ENCODE peak calls at places on chromosomes 3 and 15, in four cellular contexts. S is breast epithelium, F is astrocyte, P is astrocyte of the cerebellum. I is an unnamed sample.

GRCh38 chr15:65211157-65211982 is at the start of gene CILP:
- DNase-seq in S (no peak), F (peak), P (peak), I (peak)

GRCh38 chr15:51172190-51172589 is 77.5 kb upstream of the TNFAIP8L3 start:
- DNase-seq in S (no peak), F (peak), P (no peak), I (peak)

GRCh38 chr3:95934181-95934580 is 880.2 kb upstream of the EPHA6 start:
- DNase-seq in S (no peak), F (no peak), P (no peak), I (no peak)

GRCh38 chr3:167705840-167706239 is 28.9 kb downstream of the PDCD10 start:
- DNase-seq in S (no peak), F (peak), P (no peak), I (peak)

GRCh38 chr3:72938471-72939265 is 50.8 kb downstream of the GXYLT2 start:
- DNase-seq in S (no peak), F (peak), P (peak), I (peak)

GRCh38 chr3:52317601-52318000 is 1.5 kb downstream of the DNAH1 start:
- DNase-seq in S (peak), F (no peak), P (no peak), I (peak)

GRCh38 chr15:50280271-50280670 is 14.7 kb upstream of the HDC start:
- DNase-seq in S (no peak), F (peak), P (peak), I (no peak)

GRCh38 chr3:124576565-124577493 is 153.4 kb upstream of the UMPS start:
- DNase-seq in S (no peak), F (no peak), P (no peak), I (no peak)

GRCh38 chr3:13483286-13483685 is 3.2 kb downstream of the HDAC11 start:
- DNase-seq in S (no peak), F (no peak), P (no peak), I (no peak)

GRCh38 chr3:19199131-19199530 is 50.8 kb downstream of the KCNH8 start:
- DNase-seq in S (no peak), F (no peak), P (no peak), I (no peak)

DNA sequence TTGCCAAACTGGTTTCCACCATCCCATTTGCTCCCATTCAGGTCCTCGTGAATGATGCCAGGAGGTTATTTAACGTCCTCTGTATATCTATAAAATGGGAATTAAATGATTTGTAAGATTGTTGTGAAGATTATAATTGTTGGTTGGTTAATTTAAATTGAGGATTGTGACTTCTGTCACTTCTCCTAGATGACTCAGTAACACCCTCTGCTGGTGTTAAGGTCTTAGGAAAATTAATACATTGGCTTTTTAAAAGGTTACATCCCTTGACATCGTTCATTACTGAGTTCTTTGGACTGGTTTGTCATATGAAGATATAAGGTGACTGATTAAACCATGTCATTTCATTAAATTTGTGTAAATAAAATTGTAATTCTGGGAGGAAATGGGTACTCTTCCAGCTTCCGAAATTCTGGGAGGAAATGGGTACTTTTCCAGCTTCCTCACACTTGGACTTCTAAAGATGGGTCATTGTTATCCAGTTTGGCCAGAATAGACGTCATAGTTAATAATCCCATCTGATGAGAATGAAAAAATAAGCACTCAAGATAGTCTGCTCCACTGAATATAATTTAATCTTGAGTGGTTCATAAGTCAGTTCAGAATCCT is 33.3 kb upstream of the PAQR5 start:
- DNase-seq in S (no peak), F (peak), P (peak), I (peak)
- TF ChIP-seq CTCF in S (peak), F (peak), P (peak), I (peak)

GRCh38 chr15:62639432-62639831 is 403.1 kb upstream of the TPM1 start:
- DNase-seq in S (no peak), F (no peak), P (no peak), I (no peak)
- H3K4me3 ChIP-seq in S (no peak), F (no peak), P (no peak), I (no peak)

GRCh38 chr3:151919446-151919845 is 46.0 kb downstream of the SUCNR1 start:
- DNase-seq in S (no peak), F (no peak), P (no peak), I (no peak)

GRCh38 chr3:151923901-151924300 is 50.5 kb downstream of the SUCNR1 start:
- DNase-seq in S (no peak), F (peak), P (no peak), I (no peak)

GRCh38 chr3:151919030-151919328 is 45.5 kb downstream of the SUCNR1 start:
- DNase-seq in S (no peak), F (no peak), P (no peak), I (no peak)

GRCh38 chr3:151916781-151917180 is 43.3 kb downstream of the SUCNR1 start:
- DNase-seq in S (no peak), F (no peak), P (no peak), I (no peak)

DNA sequence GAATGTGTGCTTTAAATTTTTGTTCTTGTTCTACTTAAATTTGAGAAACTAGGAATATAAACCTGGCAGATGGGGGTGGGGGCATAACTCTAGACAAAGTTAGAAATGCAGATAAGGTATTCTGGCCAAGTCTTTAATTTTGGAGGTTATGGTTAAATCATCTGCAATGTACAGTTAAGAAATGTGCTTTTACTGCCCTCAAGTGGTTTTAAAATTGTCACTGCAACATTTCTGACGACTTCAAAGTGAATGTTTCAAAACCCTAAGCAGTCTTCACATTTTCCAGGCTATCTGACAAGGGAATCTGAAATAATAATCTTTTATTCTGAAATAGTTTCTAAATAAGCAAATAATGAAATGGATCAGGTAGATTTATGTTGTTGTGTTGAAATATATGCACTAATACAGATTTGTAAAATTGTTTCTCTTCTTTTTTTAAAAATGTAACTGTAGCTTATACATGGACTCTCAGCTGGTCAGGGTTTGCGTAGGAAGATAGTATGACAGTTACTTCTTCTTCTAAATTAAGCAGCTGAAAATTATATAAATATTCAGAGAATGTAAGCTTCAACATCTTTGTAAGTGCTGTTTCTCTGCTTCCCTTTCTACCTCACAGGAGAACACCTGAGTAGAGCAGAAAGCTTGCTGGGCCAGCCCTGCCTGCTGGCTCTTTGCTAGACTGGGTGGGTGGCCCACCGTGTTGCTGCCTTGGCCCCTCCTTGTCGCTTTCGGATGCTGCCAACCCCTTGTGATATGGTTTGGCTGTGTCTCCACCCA is 45.0 kb downstream of the SUCNR1 start:
- DNase-seq in S (no peak), F (peak), P (peak), I (peak)
- TF ChIP-seq CTCF in S (no peak), F (peak), P (peak), I (peak)

GRCh38 chr3:58000306-58000705 is 7.9 kb upstream of the FLNB start:
- DNase-seq in S (no peak), F (no peak), P (no peak), I (no peak)

GRCh38 chr3:58000713-58001467 is 7.3 kb upstream of the FLNB start:
- DNase-seq in S (no peak), F (no peak), P (no peak), I (no peak)

GRCh38 chr3:58001979-58002378 is 6.2 kb upstream of the FLNB start:
- DNase-seq in S (no peak), F (no peak), P (no peak), I (no peak)

GRCh38 chr3:57999423-58000115 is 8.7 kb upstream of the FLNB start:
- DNase-seq in S (no peak), F (peak), P (no peak), I (no peak)

GRCh38 chr3:57998366-57999283 is 9.6 kb upstream of the FLNB start:
- DNase-seq in S (no peak), F (peak), P (no peak), I (peak)
- H3K4me3 ChIP-seq in S (peak), F (no peak), P (no peak), I (peak)

GRCh38 chr15:72836676-72837325 is 53.2 kb upstream of the ADPGK start:
- DNase-seq in S (no peak), F (no peak), P (no peak), I (no peak)

GRCh38 chr15:72838311-72838731 is 54.8 kb upstream of the ADPGK start:
- DNase-seq in S (no peak), F (peak), P (peak), I (no peak)

DNA sequence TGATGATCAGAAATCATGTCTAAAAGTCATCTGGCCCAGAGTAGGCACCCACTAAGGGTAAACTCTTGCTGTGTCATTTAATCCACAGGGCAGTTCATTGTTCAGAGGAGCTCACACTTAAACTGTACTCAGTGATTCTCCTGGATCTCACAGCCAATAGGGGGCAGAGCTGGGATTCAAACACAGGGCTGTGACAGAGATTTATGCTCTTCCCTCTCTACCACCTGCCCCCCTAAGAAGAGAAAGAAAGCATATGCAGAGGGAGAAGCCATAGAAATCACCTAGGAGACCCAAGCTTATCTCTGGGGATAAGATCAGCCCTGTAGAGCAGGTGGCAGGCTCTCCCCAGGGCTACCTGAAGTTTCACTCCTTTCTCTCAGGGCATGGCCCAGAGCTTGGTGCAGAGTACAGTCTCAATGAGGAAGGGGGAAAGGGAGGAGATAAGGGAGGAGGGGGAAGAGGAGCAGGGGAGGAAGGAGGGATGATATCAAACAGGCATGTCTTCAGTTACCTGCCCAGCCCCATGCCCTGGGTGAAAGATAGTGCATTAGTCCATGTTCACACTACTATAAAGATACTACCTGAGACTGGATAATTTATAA is 51.8 kb upstream of the ADPGK start:
- DNase-seq in S (no peak), F (no peak), P (no peak), I (peak)
- TF ChIP-seq CTCF in S (no peak), F (peak), P (peak), I (peak)

GRCh38 chr3:31960793-31961431 is 20.1 kb downstream of the OSBPL10 start:
- DNase-seq in S (no peak), F (peak), P (no peak), I (peak)
- H3K4me3 ChIP-seq in S (no peak), F (peak), P (no peak), I (no peak)

DNA sequence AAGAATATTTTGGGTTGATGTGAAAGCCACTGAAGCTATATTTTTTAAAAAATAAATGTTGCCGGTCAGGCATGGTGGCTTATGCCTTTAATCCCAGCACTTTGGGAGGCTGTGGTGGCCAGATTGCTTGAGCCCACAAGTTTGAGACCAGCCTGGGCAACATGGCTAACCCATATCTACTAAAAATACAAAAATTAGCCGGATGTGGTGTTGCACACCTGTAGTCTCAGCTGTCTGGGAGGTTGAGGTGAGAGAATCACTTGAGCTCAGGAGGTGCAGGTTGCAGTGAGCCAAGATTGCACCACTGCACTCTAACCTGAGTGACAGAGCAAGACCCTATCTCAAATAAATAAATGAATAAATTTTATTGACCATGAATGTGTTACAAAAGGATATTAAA is 39.6 kb downstream of the GOLM2 start:
- DNase-seq in S (no peak), F (no peak), P (no peak), I (no peak)
- TF ChIP-seq CTCF in S (no peak), F (no peak), P (no peak), I (no peak)

GRCh38 chr3:128411574-128412064 is 55.1 kb downstream of the DNAJB8 start:
- DNase-seq in S (no peak), F (no peak), P (no peak), I (no peak)
- H3K4me3 ChIP-seq in S (no peak), F (no peak), P (no peak), I (no peak)

GRCh38 chr3:70832035-70832795 is 519.8 kb upstream of the MDFIC2 start:
- DNase-seq in S (no peak), F (peak), P (peak), I (peak)
- TF ChIP-seq CTCF in S (no peak), F (no peak), P (no peak), I (no peak)

DNA sequence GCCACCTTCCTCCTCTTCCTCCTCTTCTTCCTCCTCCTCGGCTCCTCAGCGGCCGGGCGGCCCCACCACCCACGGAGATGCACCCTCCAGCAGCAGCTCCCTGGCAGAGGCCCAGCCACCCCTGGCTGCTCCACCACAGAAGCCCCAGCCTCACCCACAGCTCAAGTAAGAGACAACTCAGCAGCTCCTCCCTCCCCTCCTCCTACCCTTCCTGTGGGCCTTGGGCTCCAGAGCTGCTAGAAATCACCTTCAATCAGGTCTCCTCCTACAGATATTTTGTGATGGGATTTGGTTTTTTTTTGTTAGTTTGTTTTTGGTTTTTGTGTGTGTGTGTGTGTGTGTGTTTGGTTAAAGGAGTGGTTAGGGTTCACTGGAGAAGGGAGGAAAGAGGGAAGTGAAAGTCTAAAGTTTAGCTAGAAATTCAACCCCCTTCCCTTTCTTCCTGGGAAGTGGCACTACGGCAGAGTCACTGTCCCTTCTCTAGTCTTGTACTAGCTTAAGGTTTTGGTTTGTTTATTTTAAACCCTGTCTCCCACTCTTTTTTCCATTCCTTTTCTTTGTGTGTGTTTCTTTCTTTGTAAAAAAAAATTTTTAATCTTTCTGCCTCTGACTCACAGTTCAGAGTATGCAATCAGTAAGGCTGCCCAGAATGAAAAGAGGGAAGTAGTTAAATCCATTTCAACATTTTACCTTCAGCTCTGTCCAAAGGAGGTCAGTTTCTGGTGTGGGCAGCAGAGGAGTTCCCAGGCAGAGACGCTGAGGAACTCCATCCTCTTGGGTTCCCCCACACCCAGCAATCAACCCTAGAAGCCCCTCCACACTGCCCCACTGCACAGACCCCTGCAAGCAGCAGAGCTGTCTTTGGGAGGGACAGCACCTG is 29.0 kb upstream of the TIMP4 start:
- DNase-seq in S (no peak), F (peak), P (no peak), I (peak)
- H3K4me3 ChIP-seq in S (no peak), F (no peak), P (no peak), I (no peak)

I was measured in fibroblast of pulmonary artery.